ENCODE peak calls at places on chromosomes 13 and 19, in four cellular contexts. E is upper lobe of right lung, C is upper lobe of left lung, H is A549. A is an unnamed sample.

GRCh38 chr13:48233097-48233885 is at the start of gene ITM2B:
- DNase-seq in H (peak; percentile 32), C (peak; percentile 85), E (peak; percentile 93), A (no peak)

GRCh38 chr19:52270266-52270885 is 989 bp downstream of the ZNF766 start:
- DNase-seq in C (peak; percentile 32), E (no peak), H (peak; percentile 47), A (no peak)

GRCh38 chr13:40446365-40446764 is 220.1 kb downstream of the FOXO1 start:
- DNase-seq in H (no peak), C (no peak), E (no peak), A (no peak)

GRCh38 chr19:42629191-42629590 is 34.5 kb upstream of the CEACAM8 start:
- DNase-seq in E (no peak), C (no peak), H (no peak), A (no peak)

GRCh38 chr19:13849991-13850909 is 26.7 kb upstream of the NANOS3 start:
- DNase-seq in C (peak; percentile 87), E (peak; percentile 93), H (no peak), A (no peak)

GRCh38 chr19:18117692-18118378 is 20.3 kb downstream of the MAST3 start:
- DNase-seq in C (peak; percentile 93), H (peak; percentile 55), E (peak; percentile 97), A (no peak)

GRCh38 chr13:76621726-76622125 is 264.5 kb downstream of the KCTD12 start:
- DNase-seq in H (no peak), C (no peak), E (no peak), A (no peak)

GRCh38 chr19:56101095-56101494 is 20.0 kb downstream of the ZNF787 start:
- DNase-seq in E (no peak), H (no peak), C (no peak), A (peak; percentile 86)

GRCh38 chr13:108005231-108005630 is 210.1 kb downstream of the LIG4 start:
- DNase-seq in H (no peak), C (no peak), E (no peak), A (no peak)

GRCh38 chr19:10503002-10503789 is at the start of gene KEAP1:
- DNase-seq in H (peak; percentile 29), C (peak; percentile 36), E (peak; percentile 82), A (no peak)

GRCh38 chr19:49818691-49819331 is 722 bp downstream of the MED25 start:
- DNase-seq in C (no peak), H (no peak), E (no peak), A (no peak)

GRCh38 chr13:27535546-27535945 is 84.8 kb downstream of the LNX2 start:
- DNase-seq in C (no peak), H (no peak), E (no peak), A (no peak)

GRCh38 chr13:95083758-95084157 is 217.5 kb downstream of the ABCC4 start:
- DNase-seq in H (no peak), E (no peak), C (no peak), A (no peak)

GRCh38 chr13:79791471-79792042 is 310.6 kb downstream of the NDFIP2 start:
- DNase-seq in E (no peak), H (no peak), C (no peak), A (no peak)

GRCh38 chr19:31525610-31526147 is 176.4 kb upstream of the TSHZ3 start:
- DNase-seq in C (no peak), E (no peak), H (no peak), A (no peak)

GRCh38 chr19:23116802-23117571 is at the start of gene ZNF730:
- DNase-seq in E (peak; percentile 63), C (peak; percentile 23), H (no peak), A (peak; percentile 97)

GRCh38 chr13:26246154-26246553 is 7.8 kb upstream of the CDK8 start:
- DNase-seq in E (no peak), H (no peak), C (no peak), A (no peak)

GRCh38 chr13:45439000-45439399 is 20.8 kb upstream of the SLC25A30 start:
- DNase-seq in H (no peak), E (no peak), C (no peak), A (no peak)

GRCh38 chr13:61546911-61547310 is 131.3 kb upstream of the PCDH20 start:
- DNase-seq in E (no peak), C (no peak), H (no peak), A (no peak)

GRCh38 chr19:39865186-39865585 is 19.0 kb upstream of the FBL start:
- DNase-seq in H (no peak), C (no peak), E (no peak), A (no peak)

GRCh38 chr13:35836476-35836875 is 294.7 kb downstream of the DCLK1 start:
- DNase-seq in E (no peak), C (no peak), H (no peak), A (no peak)

GRCh38 chr13:49066856-49067255 is 91.1 kb downstream of the FNDC3A start:
- DNase-seq in E (no peak), H (no peak), C (no peak), A (no peak)

GRCh38 chr19:1725100-1726064 is 27.9 kb upstream of the ONECUT3 start:
- DNase-seq in C (no peak), E (no peak), H (peak; percentile 85), A (no peak)

GRCh38 chr13:21671793-21672680 is 1.2 kb downstream of the FGF9 start:
- DNase-seq in H (no peak), E (no peak), C (no peak), A (no peak)

GRCh38 chr19:41552558-41552957 is 23.4 kb upstream of the CEACAM21 start:
- DNase-seq in E (no peak), H (no peak), C (no peak), A (no peak)

GRCh38 chr19:49362048-49362925 is at the start of gene TEAD2:
- DNase-seq in E (peak; percentile 85), H (peak; percentile 86), C (peak; percentile 73), A (no peak)

GRCh38 chr19:48511800-48512503 is at the start of gene LMTK3:
- DNase-seq in H (peak; percentile 75), C (no peak), E (no peak), A (no peak)

GRCh38 chr13:40697711-40698110 is 31.3 kb upstream of the FOXO1 start:
- DNase-seq in H (no peak), E (no peak), C (no peak), A (no peak)

GRCh38 chr19:3289971-3290569 is 65.6 kb downstream of the CELF5 start:
- DNase-seq in C (no peak), E (no peak), H (no peak), A (no peak)

GRCh38 chr19:17021793-17022590 is 4.6 kb downstream of the CPAMD8 start:
- DNase-seq in C (peak; percentile 86), E (no peak), H (no peak), A (no peak)

GRCh38 chr13:50613356-50613831 is 230.1 kb downstream of the DLEU7 start:
- DNase-seq in C (no peak), E (no peak), H (no peak), A (no peak)

GRCh38 chr19:4457654-4458406 is at the start of gene UBXN6:
- DNase-seq in C (peak; percentile 100), E (peak; percentile 99), H (peak; percentile 92), A (no peak)
- TF ChIP-seq CTCF in C (peak; percentile 23), E (no peak), H (no peak), A (no peak)

GRCh38 chr19:38482496-38482895 is 49.0 kb downstream of the RYR1 start:
- DNase-seq in C (no peak), E (no peak), H (no peak), A (no peak)

GRCh38 chr19:38473201-38473600 is 39.7 kb downstream of the RYR1 start:
- DNase-seq in H (no peak), E (no peak), C (no peak), A (no peak)

GRCh38 chr19:38483016-38483630 is 49.6 kb downstream of the RYR1 start:
- DNase-seq in H (no peak), C (no peak), E (no peak), A (peak; percentile 90)

GRCh38 chr19:38475176-38475575 is 41.7 kb downstream of the RYR1 start:
- DNase-seq in C (no peak), H (no peak), E (no peak), A (no peak)

DNA sequence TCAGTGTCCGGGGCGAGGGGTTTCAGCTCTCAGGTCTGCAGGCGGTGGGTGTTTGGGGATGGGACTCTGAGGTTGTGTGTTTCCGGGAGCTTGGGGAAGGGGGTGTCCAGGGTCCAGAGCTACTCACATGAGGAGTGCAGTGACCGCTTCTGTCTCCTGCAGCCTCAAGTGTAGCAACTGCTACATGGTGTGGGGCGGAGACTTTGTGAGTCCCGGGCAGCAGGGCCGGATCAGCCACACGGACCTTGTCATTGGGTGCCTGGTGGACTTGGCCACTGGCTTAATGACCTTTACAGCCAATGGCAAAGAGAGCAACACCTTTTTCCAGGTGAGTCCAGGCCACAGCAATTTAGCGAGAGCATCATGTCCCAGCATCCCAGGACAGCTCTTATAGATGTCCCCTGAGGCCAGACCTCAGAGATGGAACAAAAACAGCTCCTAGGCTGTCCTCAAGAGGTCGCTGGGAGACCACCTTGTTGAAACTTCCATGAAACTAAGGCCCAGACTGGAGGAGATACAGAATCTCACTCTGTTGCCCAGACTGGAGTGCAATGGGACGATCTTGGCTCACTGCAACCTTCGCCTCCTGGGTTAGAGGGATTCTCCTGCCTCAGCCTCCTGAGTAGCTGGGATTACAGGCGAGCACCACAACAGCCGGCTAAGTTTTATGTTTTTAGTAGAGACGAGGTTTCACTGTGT is 44.9 kb downstream of the RYR1 start:
- DNase-seq in H (peak; percentile 90), E (no peak), C (no peak), A (no peak)
- TF ChIP-seq CTCF in H (peak; percentile 65), E (no peak), C (no peak), A (peak; percentile 26)

GRCh38 chr19:8835446-8835845 is 3.3 kb downstream of the MBD3L1 start:
- DNase-seq in C (no peak), E (no peak), H (no peak), A (no peak)

GRCh38 chr19:8835877-8836276 is 3.7 kb downstream of the MBD3L1 start:
- DNase-seq in H (no peak), E (no peak), C (no peak), A (no peak)

GRCh38 chr19:8832132-8833021 is at the start of the genes MBD3L1 and ZNF558:
- DNase-seq in H (peak; percentile 83), C (peak; percentile 99), E (peak; percentile 100), A (peak; percentile 99)

GRCh38 chr19:8831373-8831772 is 731 bp downstream of the ZNF558 start:
- DNase-seq in E (no peak), C (no peak), H (no peak), A (no peak)

GRCh38 chr19:8831832-8832131 is 322 bp downstream of the ZNF558 start:
- DNase-seq in C (no peak), E (no peak), H (peak; percentile 32), A (no peak)
- TF ChIP-seq CTCF in C (no peak), E (no peak), H (no peak), A (no peak)

GRCh38 chr13:113820813-113821651 is 42.8 kb downstream of the GAS6 start:
- DNase-seq in H (peak; percentile 40), E (no peak), C (peak; percentile 50), A (no peak)

GRCh38 chr13:113821847-113822246 is 42.0 kb downstream of the GAS6 start:
- DNase-seq in H (no peak), E (no peak), C (no peak), A (no peak)

GRCh38 chr13:113823771-113824170 is 40.1 kb downstream of the GAS6 start:
- DNase-seq in C (no peak), H (no peak), E (no peak), A (no peak)

GRCh38 chr13:113822956-113823744 is 40.7 kb downstream of the GAS6 start:
- DNase-seq in E (no peak), H (no peak), C (no peak), A (no peak)

DNA sequence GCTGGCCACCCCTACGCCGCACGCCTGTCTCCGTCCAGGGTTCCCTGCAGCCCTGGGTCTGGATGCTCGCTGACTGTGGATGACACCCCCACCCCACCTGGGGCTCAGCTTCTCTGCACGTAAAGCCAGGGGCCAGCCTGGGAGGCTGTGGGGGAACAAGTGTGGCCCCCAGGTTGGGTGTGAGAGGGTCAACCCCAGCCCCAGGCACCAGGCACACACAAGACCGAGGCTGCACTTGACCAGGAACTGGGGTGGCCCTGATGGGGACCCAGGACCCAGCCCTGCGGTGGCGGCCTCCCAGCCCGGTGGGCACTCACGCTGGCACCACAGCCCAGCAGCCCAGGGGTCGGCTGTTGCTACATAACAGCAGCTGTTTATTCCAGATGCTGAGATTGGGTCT is 41.6 kb downstream of the GAS6 start:
- DNase-seq in C (no peak), H (no peak), E (no peak), A (no peak)
- TF ChIP-seq CTCF in C (no peak), H (no peak), E (no peak), A (no peak)

A was measured in chondrocyte.